ENCODE peak calls at places on chromosomes 12 and 14, in six cellular contexts. F, Q, D, T, V and Z are unnamed samples.

GRCh38 chr14:102694530-102695171 is 82.6 kb upstream of the TRAF3 start:
- DNase-seq in F (peak; percentile 82), Q (peak; percentile 60), D (no peak), T (peak; percentile 52), V (peak; percentile 2), Z (peak; percentile 70)

GRCh38 chr12:8661016-8661415 is 1.6 kb downstream of the MFAP5 start:
- DNase-seq in F (no peak), Q (no peak), D (no peak), T (no peak), V (no peak), Z (peak; percentile 84)

GRCh38 chr12:67284561-67284960 is 15.4 kb downstream of the CAND1 start:
- DNase-seq in F (no peak), Q (no peak), D (no peak), T (no peak), V (no peak), Z (no peak)

GRCh38 chr14:54474232-54474793 is 14.5 kb downstream of the GMFB start:
- DNase-seq in F (no peak), Q (no peak), D (no peak), T (no peak), V (no peak), Z (no peak)

GRCh38 chr14:64707661-64708060 is 3.4 kb downstream of the PLEKHG3 start:
- DNase-seq in F (peak; percentile 89), Q (no peak), D (no peak), T (peak; percentile 63), V (no peak), Z (peak; percentile 88)

GRCh38 chr12:29901585-29901984 is 117.8 kb upstream of the TMTC1 start:
- DNase-seq in F (no peak), Q (no peak), D (no peak), T (no peak), V (no peak), Z (no peak)

GRCh38 chr12:90010089-90010488 is 301.5 kb upstream of the ATP2B1 start:
- DNase-seq in F (no peak), Q (no peak), D (no peak), T (no peak), V (no peak), Z (no peak)

GRCh38 chr14:43161477-43161876 is 1345.6 kb downstream of the FSCB start:
- DNase-seq in F (no peak), Q (no peak), D (no peak), T (no peak), V (no peak), Z (no peak)

GRCh38 chr12:128609861-128610260 is 213.9 kb downstream of the SLC15A4 start:
- DNase-seq in F (no peak), Q (no peak), D (no peak), T (no peak), V (no peak), Z (no peak)

GRCh38 chr12:58678753-58679152 is 241.6 kb downstream of the LRIG3 start:
- DNase-seq in F (no peak), Q (no peak), D (no peak), T (no peak), V (no peak), Z (no peak)

GRCh38 chr14:69354383-69355154 is 43.5 kb downstream of the ERH start:
- DNase-seq in F (peak; percentile 19), Q (peak; percentile 58), D (no peak), T (no peak), V (no peak), Z (no peak)

GRCh38 chr14:48967419-48967818 is 618.8 kb downstream of the RPS29 start:
- DNase-seq in F (no peak), Q (no peak), D (no peak), T (no peak), V (no peak), Z (no peak)

GRCh38 chr12:27179399-27180214 is 64.5 kb upstream of the STK38L start:
- DNase-seq in F (peak; percentile 97), Q (peak; percentile 22), D (no peak), T (peak; percentile 85), V (no peak), Z (peak; percentile 91)

GRCh38 chr12:66823857-66824570 is 145.1 kb upstream of the GRIP1 start:
- DNase-seq in F (no peak), Q (no peak), D (no peak), T (no peak), V (no peak), Z (peak; percentile 95)

GRCh38 chr12:85519163-85519562 is 239.1 kb downstream of the ALX1 start:
- DNase-seq in F (no peak), Q (no peak), D (no peak), T (no peak), V (no peak), Z (no peak)

GRCh38 chr12:30515351-30515750 is 180.3 kb downstream of the IPO8 start:
- DNase-seq in F (peak; percentile 34), Q (no peak), D (no peak), T (no peak), V (no peak), Z (no peak)

GRCh38 chr12:19775241-19775640 is 335.9 kb downstream of the AEBP2 start:
- DNase-seq in F (peak; percentile 55), Q (no peak), D (no peak), T (no peak), V (no peak), Z (no peak)

GRCh38 chr14:83478741-83479140 is 1945.1 kb upstream of the SEL1L start:
- DNase-seq in F (no peak), Q (no peak), D (no peak), T (no peak), V (no peak), Z (no peak)

GRCh38 chr14:105064721-105065143 is 498 bp downstream of the GPR132 start:
- DNase-seq in F (no peak), Q (no peak), D (no peak), T (no peak), V (no peak), Z (no peak)

GRCh38 chr12:53899230-53899629 is 39.4 kb upstream of the HOXC13 start:
- DNase-seq in F (no peak), Q (no peak), D (no peak), T (no peak), V (no peak), Z (no peak)

GRCh38 chr14:31881531-31882310 is 195.4 kb upstream of the ARHGAP5 start:
- DNase-seq in F (no peak), Q (no peak), D (no peak), T (peak; percentile 7), V (no peak), Z (no peak)

GRCh38 chr14:102831163-102831804 is 54.0 kb downstream of the TRAF3 start:
- DNase-seq in F (no peak), Q (no peak), D (no peak), T (no peak), V (no peak), Z (no peak)